ENCODE peak calls at places on chromosome 13, in ten cellular contexts. O is posterior cingulate gyrus; N is aorta; Z is CD8-positive, alpha-beta T cell; Q is activated T-helper 9 cell treated with anti-CD3 and anti-CD28 coated beads, Interleukin-2, amount 50 U/mL, for 16 hours; I is HTR-8/SVneo; R is smooth muscle cell of the brain vasculature; X is mucosa of descending colon; U is naive thymus-derived CD4-positive, alpha-beta T cell; K is PC-9. C is an unnamed sample.

GRCh38 chr13:97058417-97058816 is 64.1 kb upstream of the OXGR1 start:
- DNase-seq in K (no peak), I (no peak), R (no peak), Z (no peak), N (no peak), O (no peak), Q (no peak), X (no peak), U (no peak), C (no peak)

GRCh38 chr13:23620613-23621315 is 50.6 kb downstream of the TNFRSF19 start:
- DNase-seq in I (no peak), Z (no peak), R (no peak), X (no peak), U (no peak), O (no peak), K (no peak), Q (no peak), N (no peak), C (no peak)

GRCh38 chr13:40026174-40026585 is 370.7 kb downstream of the COG6 start:
- DNase-seq in U (peak; percentile 42), N (no peak), Z (no peak), I (no peak), O (no peak), Q (peak; percentile 43), R (no peak), X (no peak), K (no peak), C (no peak)

GRCh38 chr13:41561179-41561578 is 103.8 kb downstream of the RGCC start:
- DNase-seq in N (no peak), X (no peak), R (peak; percentile 93), K (no peak), Q (no peak), O (no peak), U (no peak), I (no peak), Z (no peak), C (no peak)

GRCh38 chr13:20609145-20609544 is 42.2 kb downstream of the IFT88 start:
- DNase-seq in K (no peak), Q (no peak), O (no peak), U (no peak), N (no peak), I (no peak), R (no peak), Z (no peak), X (no peak), C (no peak)

GRCh38 chr13:28047784-28048388 is 52.5 kb downstream of the FLT3 start:
- DNase-seq in K (no peak), X (no peak), R (no peak), I (no peak), O (no peak), Q (no peak), N (no peak), U (no peak), Z (no peak), C (no peak)

GRCh38 chr13:61880576-61881283 is 465.1 kb upstream of the PCDH20 start:
- DNase-seq in N (no peak), R (no peak), X (no peak), K (peak; percentile 8), Z (no peak), Q (no peak), U (no peak), O (no peak), I (peak; percentile 1), C (no peak)

GRCh38 chr13:105207586-105208293 is 1327.7 kb downstream of the EFNB2 start:
- DNase-seq in Z (no peak), Q (no peak), U (no peak), N (no peak), R (no peak), X (no peak), O (no peak), K (no peak), I (no peak), C (no peak)

GRCh38 chr13:113157929-113158747 is at the start of gene PROZ:
- DNase-seq in O (no peak), R (no peak), Q (no peak), I (no peak), N (no peak), X (no peak), Z (no peak), K (no peak), U (no peak), C (no peak)

GRCh38 chr13:96029002-96029401 is 24.2 kb downstream of the UGGT2 start:
- DNase-seq in U (no peak), K (no peak), Q (no peak), O (no peak), N (no peak), I (no peak), R (no peak), X (no peak), Z (no peak), C (no peak)

GRCh38 chr13:108779308-108779707 is 149.9 kb downstream of the MYO16 start:
- DNase-seq in N (no peak), Z (no peak), K (no peak), Q (no peak), U (no peak), X (no peak), O (no peak), R (no peak), I (no peak), C (no peak)

GRCh38 chr13:25085125-25085742 is 10.7 kb upstream of the PABPC3 start:
- DNase-seq in N (no peak), Z (no peak), R (no peak), U (no peak), Q (no peak), X (no peak), O (no peak), K (peak; percentile 10), I (peak; percentile 15), C (peak; percentile 27)

GRCh38 chr13:82878536-82878935 is 1003.7 kb downstream of the SLITRK1 start:
- DNase-seq in R (no peak), K (no peak), X (no peak), N (no peak), Q (no peak), U (no peak), I (no peak), Z (no peak), O (no peak), C (no peak)

GRCh38 chr13:74641586-74641985 is 507.4 kb upstream of the KLF12 start:
- DNase-seq in Q (no peak), X (no peak), K (no peak), Z (no peak), N (no peak), O (no peak), R (no peak), U (no peak), I (no peak), C (no peak)

GRCh38 chr13:21817878-21818277 is 147.0 kb downstream of the FGF9 start:
- DNase-seq in K (no peak), N (peak; percentile 63), Z (no peak), U (no peak), O (peak; percentile 80), Q (no peak), R (no peak), X (no peak), I (no peak), C (no peak)

GRCh38 chr13:107124129-107124718 is 556.3 kb upstream of the ARGLU1 start:
- DNase-seq in K (no peak), O (no peak), Q (no peak), R (no peak), I (peak; percentile 3), U (no peak), N (no peak), X (no peak), Z (no peak), C (no peak)

GRCh38 chr13:84812789-84813188 is 930.5 kb upstream of the SLITRK1 start:
- DNase-seq in I (no peak), O (no peak), R (no peak), Z (no peak), K (no peak), Q (no peak), U (no peak), X (no peak), N (no peak), C (no peak)

GRCh38 chr13:109869312-109870237 is 83.2 kb upstream of the IRS2 start:
- DNase-seq in I (no peak), K (peak; percentile 82), X (peak; percentile 82), R (peak; percentile 17), N (peak; percentile 89), U (no peak), Z (no peak), O (peak; percentile 92), Q (no peak), C (no peak)

GRCh38 chr13:111488466-111489132 is 168.2 kb downstream of the TEX29 start:
- DNase-seq in N (no peak), X (no peak), U (no peak), Z (no peak), O (no peak), R (no peak), I (no peak), K (no peak), Q (no peak), C (no peak)

GRCh38 chr13:79477968-79478367 is 3.0 kb upstream of the NDFIP2 start:
- DNase-seq in U (no peak), O (peak; percentile 41), I (no peak), X (no peak), Q (no peak), Z (no peak), R (no peak), N (no peak), K (no peak), C (no peak)

GRCh38 chr13:75792526-75793187 is 156.5 kb downstream of the LMO7 start:
- DNase-seq in R (no peak), N (no peak), Q (no peak), U (no peak), X (no peak), K (no peak), O (no peak), Z (no peak), I (no peak), C (no peak)

GRCh38 chr13:114310961-114311360 is 3.3 kb upstream of the CHAMP1 start:
- DNase-seq in I (no peak), X (no peak), O (no peak), N (no peak), R (no peak), K (no peak), U (no peak), Z (no peak), Q (no peak), C (no peak)

GRCh38 chr13:112940236-112940635 is 28.8 kb upstream of the MCF2L start:
- DNase-seq in R (no peak), I (no peak), U (no peak), X (no peak), O (peak; percentile 95), Z (no peak), K (no peak), Q (no peak), N (no peak), C (no peak)

GRCh38 chr13:93320942-93321341 is 94.3 kb downstream of the GPC6 start:
- DNase-seq in X (no peak), Q (no peak), R (no peak), U (no peak), K (no peak), I (no peak), Z (no peak), N (no peak), O (no peak), C (no peak)

GRCh38 chr13:36965767-36966166 is 33.4 kb downstream of the ALG5 start:
- DNase-seq in R (peak; percentile 23), Q (no peak), U (no peak), N (no peak), Z (no peak), X (no peak), I (peak; percentile 11), K (peak; percentile 55), O (no peak), C (no peak)

GRCh38 chr13:60974296-60974695 is 441.4 kb downstream of the PCDH20 start:
- DNase-seq in U (no peak), I (no peak), X (no peak), O (no peak), Q (no peak), Z (no peak), N (no peak), K (no peak), R (no peak), C (no peak)

GRCh38 chr13:40993987-40994386 is 25.1 kb downstream of the ELF1 start:
- DNase-seq in O (no peak), I (no peak), U (no peak), R (no peak), N (no peak), Z (no peak), K (peak; percentile 50), Q (no peak), X (no peak), C (no peak)

GRCh38 chr13:98289339-98289935 is 112.4 kb upstream of the RNF113B start:
- DNase-seq in R (no peak), N (no peak), U (no peak), X (no peak), I (no peak), Z (no peak), Q (no peak), K (no peak), O (no peak), C (no peak)

C was measured in CD4-positive, CD25-positive, alpha-beta regulatory T cell.